ENCODE peak calls at places on chromosome 17, in seven cellular contexts. F is K562, S is mammary epithelial cell, W is AG09319, N is A549, V is RWPE1, Q is heart left ventricle. H is an unnamed sample.

GRCh38 chr17:17682737-17683675 is 1.7 kb downstream of the RAI1 start:
- DNase-seq in F (peak), Q (peak), V (no peak), S (peak), N (peak), W (peak), H (peak)

GRCh38 chr17:73224663-73225305 is 31.9 kb downstream of the COG1 start:
- DNase-seq in V (no peak), F (no peak), W (no peak), Q (no peak), N (no peak), S (peak), H (no peak)

GRCh38 chr17:65001409-65002045 is 55.0 kb downstream of the GNA13 start:
- DNase-seq in F (no peak), S (no peak), W (no peak), Q (no peak), N (no peak), V (no peak), H (no peak)

GRCh38 chr17:9334536-9335446 is 240.8 kb downstream of the STX8 start:
- DNase-seq in F (no peak), N (no peak), V (no peak), Q (no peak), W (no peak), S (peak), H (no peak)

GRCh38 chr17:78133971-78134898 is 3.7 kb downstream of the TMC8 start:
- DNase-seq in N (peak), V (no peak), S (no peak), W (no peak), F (peak), Q (no peak), H (peak)

GRCh38 chr17:4858880-4859260 is 25.7 kb downstream of the MINK1 start:
- DNase-seq in F (no peak), V (peak), S (peak), N (no peak), Q (peak), W (no peak), H (no peak)

GRCh38 chr17:62675260-62675659 is 47.8 kb downstream of the MRC2 start:
- DNase-seq in S (no peak), F (no peak), Q (no peak), N (no peak), V (no peak), W (no peak), H (no peak)

GRCh38 chr17:30091771-30092170 is 24.8 kb upstream of the NSRP1 start:
- DNase-seq in S (no peak), F (no peak), V (no peak), Q (no peak), W (peak), N (no peak), H (no peak)

GRCh38 chr17:40313660-40314556 is 4.9 kb downstream of the RARA start:
- DNase-seq in F (no peak), Q (peak), V (no peak), N (no peak), W (no peak), S (no peak), H (no peak)

GRCh38 chr17:82909322-82909904 is 69.6 kb upstream of the ZNF750 start:
- DNase-seq in W (no peak), V (no peak), F (no peak), Q (peak), N (no peak), S (no peak), H (no peak)

GRCh38 chr17:71084219-71084618 is 914.9 kb downstream of the KCNJ2 start:
- DNase-seq in V (peak), F (peak), S (peak), N (peak), Q (no peak), W (no peak), H (peak)

GRCh38 chr17:66578781-66579489 is 256.0 kb upstream of the CACNG5 start:
- DNase-seq in F (no peak), N (no peak), V (no peak), S (no peak), W (no peak), Q (no peak), H (no peak)

GRCh38 chr17:15969463-15969862 is 24.5 kb downstream of the ADORA2B start:
- DNase-seq in V (no peak), Q (no peak), N (no peak), W (no peak), F (no peak), S (no peak), H (no peak)

GRCh38 chr17:80917716-80918560 is 73.7 kb upstream of the CHMP6 start:
- DNase-seq in Q (peak), N (no peak), F (no peak), V (no peak), S (no peak), W (no peak), H (no peak)
- TF ChIP-seq CTCF in Q (no peak), N (no peak), F (no peak), V (no peak), S (no peak), W (no peak), H (no peak)

GRCh38 chr17:77126519-77126918 is 14.2 kb upstream of the SEC14L1 start:
- DNase-seq in S (peak), N (no peak), V (no peak), Q (no peak), W (no peak), F (no peak), H (no peak)

GRCh38 chr17:77127735-77128361 is 12.9 kb upstream of the SEC14L1 start:
- DNase-seq in S (peak), Q (peak), F (no peak), V (no peak), W (no peak), N (no peak), H (no peak)

GRCh38 chr17:77124192-77124908 is 16.4 kb upstream of the SEC14L1 start:
- DNase-seq in W (no peak), N (peak), V (peak), F (no peak), S (peak), Q (peak), H (peak)

GRCh38 chr17:77128895-77129567 is 11.7 kb upstream of the SEC14L1 start:
- DNase-seq in N (no peak), S (no peak), F (no peak), V (no peak), W (no peak), Q (no peak), H (no peak)

DNA sequence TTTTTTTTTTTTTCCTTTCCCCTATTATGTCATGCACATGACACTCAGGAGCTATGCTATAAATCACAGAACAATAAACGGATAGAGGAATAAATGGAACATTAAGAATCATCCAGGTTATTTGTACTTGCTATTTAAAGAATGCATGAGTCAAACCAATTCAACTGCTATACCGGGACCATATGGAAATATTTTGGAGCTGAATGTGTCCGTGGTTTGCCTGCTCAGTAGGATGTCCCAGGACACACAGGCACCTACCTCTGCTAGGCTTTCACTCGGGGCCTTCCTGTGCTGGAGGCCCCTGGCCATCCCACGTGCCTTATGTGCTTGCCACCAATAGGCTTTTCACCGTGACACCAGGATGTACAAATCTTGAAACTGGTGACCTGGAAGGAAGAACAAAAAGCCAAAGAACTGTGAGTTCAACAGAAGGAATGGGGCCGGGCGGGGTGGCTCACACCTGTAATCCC is 15.3 kb upstream of the SEC14L1 start:
- DNase-seq in W (no peak), F (no peak), Q (no peak), V (peak), N (peak), S (peak), H (no peak)
- TF ChIP-seq CTCF in W (no peak), F (no peak), Q (no peak), V (no peak), N (no peak), S (no peak), H (no peak)

GRCh38 chr17:19812407-19812806 is 55.3 kb downstream of the ULK2 start:
- DNase-seq in N (no peak), W (no peak), F (no peak), Q (no peak), S (no peak), V (no peak), H (no peak)
- TF ChIP-seq CTCF in N (peak), W (no peak), F (peak), Q (no peak), S (peak), V (peak), H (no peak)

DNA sequence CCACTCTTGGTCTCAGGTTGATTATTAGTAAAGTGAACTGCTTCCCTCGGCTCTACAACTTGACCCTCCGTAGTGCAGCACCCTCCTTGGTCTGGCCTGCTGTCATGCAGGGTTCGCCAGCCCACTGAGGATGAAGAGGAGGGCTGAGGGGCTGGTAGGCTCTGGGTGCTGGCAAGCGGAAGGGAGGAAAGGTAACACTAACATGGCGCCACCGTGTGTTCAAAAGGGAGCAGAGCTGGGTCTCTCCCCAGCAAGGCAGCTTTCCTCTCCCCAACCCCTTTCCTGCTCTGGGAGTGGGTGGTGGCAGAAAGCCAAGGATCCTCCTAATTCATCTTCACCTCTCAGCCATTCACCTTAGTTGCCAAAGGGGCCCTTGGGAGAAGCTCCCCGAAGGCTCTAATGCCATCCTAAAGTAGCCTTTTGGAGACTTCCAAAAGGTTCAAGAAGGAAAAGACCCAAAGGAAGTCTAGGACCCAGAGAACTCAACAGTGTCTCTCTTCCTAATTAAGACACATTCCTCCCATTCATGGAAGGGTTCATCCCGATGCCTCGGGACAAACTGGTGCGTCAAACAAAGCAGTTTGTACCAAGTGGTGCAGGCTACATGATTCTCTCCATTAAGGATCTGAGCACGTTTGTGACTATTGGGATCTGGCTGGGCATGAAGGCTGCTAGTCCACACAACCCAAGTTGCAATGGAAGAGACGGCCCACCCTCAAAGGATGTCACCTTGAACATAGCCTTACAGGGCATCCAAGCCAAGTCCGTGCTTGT is 90.8 kb upstream of the TOB1 start:
- DNase-seq in V (peak), S (peak), N (peak), Q (peak), F (peak), W (no peak), H (peak)
- TF ChIP-seq CTCF in V (peak), S (peak), N (peak), Q (peak), F (peak), W (peak), H (peak)

DNA sequence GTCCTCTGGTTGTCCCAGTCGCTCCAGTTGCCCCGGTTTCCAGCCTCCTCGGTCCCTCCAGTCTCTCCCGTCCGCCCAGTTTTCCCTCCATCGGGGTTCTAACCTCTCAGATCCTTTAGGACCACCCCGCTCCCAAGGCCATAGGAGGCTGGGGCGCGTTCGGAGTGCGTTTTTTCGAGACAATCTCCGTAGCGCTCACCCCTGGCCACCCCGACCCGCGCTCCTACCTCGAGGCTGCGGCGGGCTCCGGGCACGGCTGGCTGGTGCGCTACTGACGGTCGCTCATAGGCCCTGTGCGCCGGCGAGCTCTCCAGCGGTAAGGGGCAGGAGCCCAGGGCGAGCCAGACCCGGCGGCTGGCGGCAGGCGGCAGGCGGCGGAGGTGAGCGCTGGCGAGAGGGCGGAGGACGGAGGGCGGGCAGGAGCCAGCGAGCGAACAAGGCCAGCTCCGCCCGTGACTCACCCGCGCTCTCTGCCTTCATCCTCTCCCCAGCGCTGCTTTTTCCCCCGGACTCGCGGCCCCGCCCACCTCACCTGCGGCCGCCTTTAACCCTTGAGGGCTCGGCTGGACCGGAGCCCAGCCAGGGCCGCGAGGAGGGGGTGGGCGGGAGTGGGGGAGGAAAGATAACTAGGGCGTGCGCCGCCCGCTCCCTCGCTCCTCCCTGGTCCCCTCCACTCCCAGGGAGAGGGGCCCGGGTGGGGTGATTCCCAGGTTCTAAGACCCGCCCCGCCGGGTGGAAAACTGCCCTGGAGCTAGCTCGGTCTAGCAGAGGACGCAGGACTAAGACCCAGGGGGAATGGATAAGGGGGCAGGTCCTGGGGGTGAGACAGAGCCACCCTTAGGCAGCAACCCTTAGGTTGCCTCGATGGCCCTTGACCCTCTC is at the start of gene SP6:
- DNase-seq in V (peak), W (no peak), N (peak), F (peak), Q (peak), S (peak), H (peak)
- TF ChIP-seq CTCF in V (peak), W (no peak), N (peak), F (no peak), Q (peak), S (peak), H (no peak)

GRCh38 chr17:41530062-41531048 is 2.2 kb upstream of the KRT19 start:
- DNase-seq in N (peak), S (peak), W (peak), F (peak), Q (peak), V (peak), H (no peak)
- TF ChIP-seq CTCF in N (no peak), S (no peak), W (no peak), F (no peak), Q (no peak), V (no peak), H (no peak)

H was measured in endothelial cell.